ENCODE peak calls at places on chromosome 18, in ten cellular contexts. V is HuH-7.5; T is NCI-H1105 treated with DMSO at 0.1 percent for 48 hours; X is pancreas; J is stromal cell of bone marrow; I is activated CD8-positive, alpha-beta memory T cell treated with anti-CD3 and anti-CD28 coated beads for 24 hours; K is left ventricle myocardium inferior; D is psoas muscle; E is kidney; O is AG08395. P is an unnamed sample.
A peak's percentile ranks its signal among the peaks of the same experiment; 100 is the strongest.

GRCh38 chr18:74242451-74243096 is 49.2 kb downstream of the CYB5A start:
- DNase-seq in V (peak; percentile 19), T (no peak), X (no peak), J (no peak), I (no peak), K (no peak), D (no peak), E (peak; percentile 92), O (no peak), P (peak; percentile 85)

GRCh38 chr18:13696961-13697360 is 29.4 kb downstream of the FAM210A start:
- DNase-seq in V (no peak), T (no peak), X (no peak), J (no peak), I (no peak), K (no peak), D (no peak), E (no peak), O (no peak), P (no peak)

GRCh38 chr18:76482267-76482666 is 12.8 kb downstream of the ZNF516 start:
- DNase-seq in V (no peak), T (no peak), X (no peak), J (no peak), I (no peak), K (no peak), D (no peak), E (no peak), O (no peak), P (no peak)

GRCh38 chr18:22632191-22632590 is 214.5 kb upstream of the CTAGE1 start:
- DNase-seq in V (no peak), T (no peak), X (no peak), J (no peak), I (no peak), K (no peak), D (no peak), E (no peak), O (no peak), P (no peak)

GRCh38 chr18:77635441-77635840 is 385.8 kb downstream of the GALR1 start:
- DNase-seq in V (no peak), T (no peak), X (no peak), J (no peak), I (no peak), K (peak; percentile 34), D (peak; percentile 37), E (no peak), O (no peak), P (no peak)

GRCh38 chr18:70373062-70373519 is 84.2 kb downstream of the SOCS6 start:
- DNase-seq in V (no peak), T (no peak), X (no peak), J (peak; percentile 87), I (no peak), K (no peak), D (no peak), E (no peak), O (peak; percentile 83), P (no peak)

GRCh38 chr18:36544036-36544725 is 246.7 kb downstream of the FHOD3 start:
- DNase-seq in V (no peak), T (peak; percentile 87), X (no peak), J (no peak), I (no peak), K (no peak), D (peak; percentile 28), E (peak; percentile 91), O (no peak), P (no peak)

GRCh38 chr18:44048846-44049245 is 631.8 kb upstream of the SETBP1 start:
- DNase-seq in V (no peak), T (no peak), X (no peak), J (no peak), I (no peak), K (no peak), D (no peak), E (no peak), O (no peak), P (no peak)

GRCh38 chr18:46096651-46097300 is 1.3 kb downstream of the ATP5F1A start:
- DNase-seq in V (no peak), T (no peak), X (no peak), J (no peak), I (no peak), K (no peak), D (no peak), E (no peak), O (no peak), P (no peak)

GRCh38 chr18:10453885-10454772 is at the start of gene APCDD1:
- DNase-seq in V (peak; percentile 61), T (peak; percentile 14), X (peak; percentile 62), J (no peak), I (no peak), K (peak; percentile 82), D (peak; percentile 77), E (peak; percentile 94), O (peak; percentile 66), P (no peak)

GRCh38 chr18:79567481-79568147 is 112.0 kb upstream of the CTDP1 start:
- DNase-seq in V (no peak), T (no peak), X (no peak), J (peak; percentile 57), I (no peak), K (peak; percentile 71), D (peak; percentile 69), E (peak; percentile 66), O (peak; percentile 95), P (no peak)

GRCh38 chr18:26322892-26323653 is 96.8 kb downstream of the TAF4B start:
- DNase-seq in V (no peak), T (no peak), X (no peak), J (no peak), I (no peak), K (no peak), D (no peak), E (no peak), O (peak; percentile 13), P (no peak)

GRCh38 chr18:76874643-76875389 is 52.5 kb downstream of the ZNF236 start:
- DNase-seq in V (no peak), T (no peak), X (no peak), J (no peak), I (no peak), K (no peak), D (no peak), E (no peak), O (no peak), P (no peak)

GRCh38 chr18:38369772-38370690 is 804.4 kb upstream of the CELF4 start:
- DNase-seq in V (no peak), T (peak; percentile 16), X (no peak), J (no peak), I (no peak), K (no peak), D (no peak), E (no peak), O (no peak), P (no peak)

GRCh38 chr18:74587446-74587845 is 10.2 kb upstream of the ZNF407 start:
- DNase-seq in V (no peak), T (no peak), X (no peak), J (no peak), I (no peak), K (no peak), D (no peak), E (no peak), O (no peak), P (no peak)

GRCh38 chr18:55900380-55900779 is 312.4 kb upstream of the TCF4 start:
- DNase-seq in V (no peak), T (no peak), X (no peak), J (no peak), I (no peak), K (no peak), D (no peak), E (no peak), O (no peak), P (no peak)

GRCh38 chr18:42798606-42799005 is 316.9 kb downstream of the RIT2 start:
- DNase-seq in V (no peak), T (peak; percentile 36), X (no peak), J (no peak), I (no peak), K (no peak), D (no peak), E (no peak), O (no peak), P (no peak)

GRCh38 chr18:23563377-23564043 is 22.8 kb downstream of the NPC1 start:
- DNase-seq in V (no peak), T (no peak), X (no peak), J (peak; percentile 36), I (no peak), K (no peak), D (no peak), E (no peak), O (no peak), P (no peak)

GRCh38 chr18:10417191-10417590 is 37.2 kb upstream of the APCDD1 start:
- DNase-seq in V (peak; percentile 18), T (no peak), X (no peak), J (no peak), I (no peak), K (no peak), D (no peak), E (no peak), O (no peak), P (no peak)

P was measured in right lobe of liver.